ENCODE peak calls at places on chromosome 14, in four cellular contexts. U, R, T and X are unnamed samples.

GRCh38 chr14:80269338-80269935 is 58.1 kb upstream of the DIO2 start:
- DNase-seq in U (no peak), R (no peak), T (peak), X (peak)

GRCh38 chr14:68235011-68235410 is 415.4 kb downstream of the RAD51B start:
- DNase-seq in U (no peak), R (no peak), T (peak), X (no peak)

GRCh38 chr14:64806862-64807495 is 72.7 kb downstream of the SPTB start:
- DNase-seq in U (no peak), R (no peak), T (no peak), X (no peak)

GRCh38 chr14:104093366-104094055 is 8.0 kb downstream of the ASPG start:
- DNase-seq in U (no peak), R (no peak), T (no peak), X (no peak)

GRCh38 chr14:70721542-70721941 is 79.8 kb downstream of the TTC9 start:
- DNase-seq in U (no peak), R (no peak), T (no peak), X (peak)

GRCh38 chr14:62029569-62029924 is 267.3 kb downstream of the SNAPC1 start:
- DNase-seq in U (no peak), R (no peak), T (no peak), X (no peak)

GRCh38 chr14:60646202-60646886 is 2.9 kb downstream of the SIX1 start:
- DNase-seq in U (no peak), R (no peak), T (peak), X (no peak)

GRCh38 chr14:69049675-69050074 is 70.6 kb upstream of the ACTN1 start:
- DNase-seq in U (no peak), R (no peak), T (peak), X (no peak)

GRCh38 chr14:66401447-66402095 is 84.6 kb upstream of the CCDC196 start:
- DNase-seq in U (no peak), R (no peak), T (no peak), X (no peak)

GRCh38 chr14:61571931-61572330 is 123.4 kb upstream of the HIF1A start:
- DNase-seq in U (no peak), R (no peak), T (no peak), X (no peak)

GRCh38 chr14:105099778-105100177 is 34.5 kb upstream of the GPR132 start:
- DNase-seq in U (no peak), R (peak), T (no peak), X (no peak)

GRCh38 chr14:105098316-105098715 is 33.1 kb upstream of the GPR132 start:
- DNase-seq in U (no peak), R (peak), T (no peak), X (no peak)

GRCh38 chr14:105095236-105095805 is 30.1 kb upstream of the GPR132 start:
- DNase-seq in U (no peak), R (peak), T (no peak), X (no peak)

GRCh38 chr14:105096206-105096875 is 31.1 kb upstream of the GPR132 start:
- DNase-seq in U (no peak), R (peak), T (no peak), X (no peak)

DNA sequence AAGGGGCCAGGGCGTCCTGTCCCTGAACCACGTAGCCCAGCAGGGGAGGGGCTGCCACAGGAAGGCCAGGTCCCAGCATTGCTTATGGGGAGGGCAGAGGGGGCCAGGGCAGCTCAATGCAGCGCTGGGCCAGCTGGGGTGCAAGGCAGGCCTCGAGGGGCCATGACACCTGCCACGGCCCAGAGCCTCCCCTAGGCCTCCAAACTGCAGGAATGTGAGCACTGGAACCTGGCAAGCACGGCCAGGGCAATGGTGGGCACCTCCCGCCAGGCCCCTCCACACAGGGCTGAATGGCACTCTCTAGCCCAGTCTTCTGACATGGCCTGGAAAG is 32.5 kb upstream of the GPR132 start:
- DNase-seq in U (no peak), R (no peak), T (no peak), X (no peak)
- H3K4me3 ChIP-seq in U (no peak), R (no peak), T (no peak), X (no peak)

GRCh38 chr14:50362791-50363733 is 33.6 kb downstream of the CDKL1 start:
- DNase-seq in U (no peak), R (no peak), T (no peak), X (no peak)
- TF ChIP-seq CTCF in U (no peak), R (no peak), T (no peak), X (no peak)

DNA sequence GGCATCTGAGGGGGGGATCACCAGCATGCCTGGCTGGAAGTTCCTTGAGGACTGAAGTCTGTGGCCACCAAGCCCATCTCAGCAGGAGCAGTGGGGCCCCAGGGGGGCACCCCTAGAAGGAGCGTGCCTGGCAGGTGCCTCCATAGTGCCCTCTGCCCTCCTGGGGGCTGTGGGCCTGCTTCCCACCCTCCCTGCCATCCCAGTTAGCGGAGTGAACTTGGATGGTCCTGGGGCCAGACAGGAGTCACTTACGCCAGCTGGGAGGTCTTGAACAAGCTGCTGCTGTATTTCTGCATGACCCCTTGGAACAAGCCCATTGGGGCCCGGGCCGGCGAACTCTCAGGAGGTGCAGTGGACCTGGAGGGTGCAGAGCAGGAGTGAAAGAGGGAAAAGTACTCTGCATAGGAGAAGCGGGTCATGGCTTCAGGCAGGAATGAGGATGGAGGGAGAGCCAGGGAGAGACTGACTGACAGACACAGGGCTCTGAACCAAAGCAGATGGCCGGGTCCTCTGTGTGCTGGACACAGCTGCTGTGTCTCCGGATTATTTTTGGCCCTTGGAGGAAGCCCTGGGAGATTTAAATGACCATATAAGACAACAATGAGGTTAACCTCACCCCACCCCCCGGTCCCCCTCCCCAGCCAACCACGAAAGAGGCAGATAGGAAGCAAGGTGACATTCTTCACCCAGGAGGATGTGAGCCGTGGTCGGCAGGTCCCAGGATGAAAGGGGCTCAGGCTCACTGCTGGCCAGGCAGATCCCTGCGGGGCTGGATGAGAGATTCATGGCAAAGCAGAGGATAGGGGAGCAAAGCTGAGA is 19.6 kb downstream of the ASB2 start:
- DNase-seq in U (no peak), R (no peak), T (no peak), X (no peak)
- H3K4me3 ChIP-seq in U (no peak), R (no peak), T (no peak), X (no peak)

DNA sequence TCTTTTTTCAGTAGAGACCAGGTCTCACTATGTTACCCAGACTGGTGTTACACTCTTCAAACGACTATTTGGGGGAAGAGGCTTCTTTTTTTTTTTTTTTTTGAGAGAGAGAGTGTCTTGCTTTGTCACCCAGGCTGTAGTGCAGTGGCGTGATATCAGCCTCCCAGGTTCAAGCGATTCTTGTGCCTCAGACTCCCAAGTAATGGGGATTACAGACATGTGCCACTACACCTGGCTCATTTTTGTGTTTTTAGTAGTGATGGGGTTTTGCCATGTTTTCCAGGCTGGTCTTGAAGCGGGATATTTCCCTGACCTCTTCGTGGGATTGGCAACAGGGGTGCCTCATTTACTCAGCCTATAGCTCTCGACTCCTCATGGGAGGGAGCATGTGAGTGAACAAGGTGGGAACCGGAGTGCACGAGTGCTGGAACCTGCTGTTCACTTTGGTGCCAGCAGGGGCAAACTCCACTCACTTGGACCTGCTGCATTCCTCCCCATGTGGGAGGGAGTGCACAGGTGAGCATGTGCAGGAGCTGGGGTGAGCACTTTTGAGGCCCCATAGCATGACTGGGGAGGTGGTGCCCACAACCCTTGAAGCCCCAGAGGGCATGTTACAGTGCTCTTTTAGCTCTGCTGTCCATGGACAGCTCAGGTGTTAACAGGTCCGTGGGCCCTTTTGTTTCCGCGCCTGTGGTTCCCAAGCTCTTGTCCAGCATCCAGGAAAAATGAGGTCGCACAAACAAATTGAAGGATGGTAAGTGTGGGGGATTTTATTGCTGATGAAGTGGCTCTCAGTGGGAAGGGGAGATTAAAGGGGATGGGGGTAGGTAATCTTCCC is 79.1 kb upstream of the HECTD1 start:
- DNase-seq in U (no peak), R (peak), T (no peak), X (no peak)
- TF ChIP-seq CTCF in U (no peak), R (peak), T (peak), X (peak)

GRCh38 chr14:22984959-22985658 is 2.8 kb upstream of the AJUBA start:
- DNase-seq in U (no peak), R (no peak), T (no peak), X (no peak)
- H3K4me3 ChIP-seq in U (no peak), R (no peak), T (no peak), X (no peak)

GRCh38 chr14:41824441-41824840 is 217.8 kb downstream of the LRFN5 start:
- DNase-seq in U (no peak), R (no peak), T (no peak), X (no peak)
- TF ChIP-seq CTCF in U (no peak), R (no peak), T (no peak), X (no peak)

GRCh38 chr14:91115986-91116385 is 2.1 kb downstream of the DGLUCY start:
- DNase-seq in U (no peak), R (no peak), T (no peak), X (no peak)
- H3K4me3 ChIP-seq in U (no peak), R (no peak), T (no peak), X (peak)

GRCh38 chr14:96264850-96265249 is 8.8 kb downstream of the BDKRB1 start:
- DNase-seq in U (no peak), R (no peak), T (no peak), X (no peak)
- TF ChIP-seq CTCF in U (peak), R (peak), T (peak), X (peak)

DNA sequence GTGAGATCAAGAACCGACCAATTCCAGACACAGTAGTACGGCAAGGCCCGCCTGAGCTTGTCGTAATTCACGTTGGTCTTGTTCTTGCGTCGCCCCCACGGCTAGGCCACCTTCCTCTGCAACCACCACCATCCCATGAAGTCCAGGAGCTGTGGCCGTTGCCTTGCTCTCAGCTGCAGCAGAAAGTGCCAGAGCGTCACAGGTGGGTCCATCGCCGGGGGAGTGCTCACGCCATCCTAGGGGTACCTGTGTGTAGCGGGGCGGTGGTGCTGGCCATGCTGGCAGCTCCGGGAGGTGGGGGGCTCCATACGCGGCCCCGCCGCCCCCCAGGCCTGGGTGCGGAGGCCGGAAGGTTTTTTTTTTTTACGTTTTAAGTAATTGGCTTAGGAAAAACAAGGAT is 23.1 kb downstream of the TMEM121 start:
- DNase-seq in U (no peak), R (no peak), T (no peak), X (no peak)
- H3K4me3 ChIP-seq in U (no peak), R (no peak), T (no peak), X (no peak)

GRCh38 chr14:85415015-85415712 is 114.8 kb upstream of the FLRT2 start:
- DNase-seq in U (peak), R (peak), T (peak), X (peak)
- TF ChIP-seq CTCF in U (peak), R (peak), T (peak), X (peak)